ENCODE peak calls at places on chromosomes 7 and 10, in six cellular contexts. One of them, this sample, is unnamed.

GRCh38 chr10:69479737-69480412 is 28.6 kb downstream of the TSPAN15 start:
- DNase-seq in PC-9: no peak
- DNase-seq in activated T-cell treated with anti-CD3 and anti-CD28 coated beads, Interleukin-2, amount 50 U/mL, for 72 hours: no peak
- DNase-seq in stomach: no peak
- DNase-seq in kidney: peak; percentile 41
- DNase-seq in endothelial cell of umbilical vein: peak; percentile 16
- DNase-seq in this sample: no peak

GRCh38 chr7:47551550-47552121 is 30.3 kb downstream of the TNS3 start:
- DNase-seq in PC-9: no peak
- DNase-seq in activated T-cell treated with anti-CD3 and anti-CD28 coated beads, Interleukin-2, amount 50 U/mL, for 72 hours: no peak
- DNase-seq in stomach: no peak
- DNase-seq in kidney: no peak
- DNase-seq in endothelial cell of umbilical vein: no peak
- DNase-seq in this sample: peak; percentile 52

GRCh38 chr10:44978570-44979280 is at the start of gene DEPP1:
- DNase-seq in PC-9: peak; percentile 96
- DNase-seq in activated T-cell treated with anti-CD3 and anti-CD28 coated beads, Interleukin-2, amount 50 U/mL, for 72 hours: no peak
- DNase-seq in stomach: peak; percentile 97
- DNase-seq in kidney: peak; percentile 97
- DNase-seq in endothelial cell of umbilical vein: peak; percentile 99
- DNase-seq in this sample: peak; percentile 93

GRCh38 chr7:80286611-80287010 is 152.0 kb downstream of the GNAI1 start:
- DNase-seq in PC-9: no peak
- DNase-seq in activated T-cell treated with anti-CD3 and anti-CD28 coated beads, Interleukin-2, amount 50 U/mL, for 72 hours: no peak
- DNase-seq in stomach: no peak
- DNase-seq in kidney: no peak
- DNase-seq in endothelial cell of umbilical vein: no peak
- DNase-seq in this sample: no peak

GRCh38 chr7:128829391-128830166 is 627 bp upstream of the FLNC start:
- DNase-seq in PC-9: no peak
- DNase-seq in activated T-cell treated with anti-CD3 and anti-CD28 coated beads, Interleukin-2, amount 50 U/mL, for 72 hours: no peak
- DNase-seq in stomach: peak; percentile 48
- DNase-seq in kidney: no peak
- DNase-seq in endothelial cell of umbilical vein: peak; percentile 65
- DNase-seq in this sample: no peak

GRCh38 chr10:120979435-120980315 is 128.5 kb downstream of the WDR11 start:
- DNase-seq in PC-9: no peak
- DNase-seq in activated T-cell treated with anti-CD3 and anti-CD28 coated beads, Interleukin-2, amount 50 U/mL, for 72 hours: peak; percentile 19
- DNase-seq in stomach: peak; percentile 78
- DNase-seq in kidney: peak; percentile 84
- DNase-seq in endothelial cell of umbilical vein: peak; percentile 11
- DNase-seq in this sample: peak; percentile 23

GRCh38 chr7:38428040-38428439 is 154.6 kb upstream of the TARP start:
- DNase-seq in PC-9: no peak
- DNase-seq in activated T-cell treated with anti-CD3 and anti-CD28 coated beads, Interleukin-2, amount 50 U/mL, for 72 hours: no peak
- DNase-seq in stomach: no peak
- DNase-seq in kidney: no peak
- DNase-seq in endothelial cell of umbilical vein: no peak
- DNase-seq in this sample: peak; percentile 24

GRCh38 chr10:110456523-110457091 is 41.1 kb upstream of the DUSP5 start:
- DNase-seq in PC-9: peak; percentile 98
- DNase-seq in activated T-cell treated with anti-CD3 and anti-CD28 coated beads, Interleukin-2, amount 50 U/mL, for 72 hours: no peak
- DNase-seq in stomach: no peak
- DNase-seq in kidney: no peak
- DNase-seq in endothelial cell of umbilical vein: no peak
- DNase-seq in this sample: peak; percentile 49

GRCh38 chr7:142461437-142461836 is 203.6 kb upstream of the PRSS58 start:
- DNase-seq in PC-9: no peak
- DNase-seq in activated T-cell treated with anti-CD3 and anti-CD28 coated beads, Interleukin-2, amount 50 U/mL, for 72 hours: no peak
- DNase-seq in stomach: no peak
- DNase-seq in kidney: no peak
- DNase-seq in endothelial cell of umbilical vein: no peak
- DNase-seq in this sample: no peak

GRCh38 chr10:63829020-63829419 is 307.8 kb downstream of the REEP3 start:
- DNase-seq in PC-9: no peak
- DNase-seq in activated T-cell treated with anti-CD3 and anti-CD28 coated beads, Interleukin-2, amount 50 U/mL, for 72 hours: no peak
- DNase-seq in stomach: no peak
- DNase-seq in kidney: no peak
- DNase-seq in endothelial cell of umbilical vein: no peak
- DNase-seq in this sample: no peak

GRCh38 chr10:98331888-98332287 is 63.9 kb upstream of the LOXL4 start:
- DNase-seq in PC-9: no peak
- DNase-seq in activated T-cell treated with anti-CD3 and anti-CD28 coated beads, Interleukin-2, amount 50 U/mL, for 72 hours: peak; percentile 7
- DNase-seq in stomach: no peak
- DNase-seq in kidney: peak; percentile 35
- DNase-seq in endothelial cell of umbilical vein: no peak
- DNase-seq in this sample: no peak

GRCh38 chr7:158809596-158809995 is 19.7 kb downstream of the ESYT2 start:
- DNase-seq in PC-9: no peak
- DNase-seq in activated T-cell treated with anti-CD3 and anti-CD28 coated beads, Interleukin-2, amount 50 U/mL, for 72 hours: no peak
- DNase-seq in stomach: no peak
- DNase-seq in kidney: no peak
- DNase-seq in endothelial cell of umbilical vein: no peak
- DNase-seq in this sample: no peak

GRCh38 chr7:50618281-50618680 is 53.1 kb upstream of the DDC start:
- DNase-seq in PC-9: peak; percentile 59
- DNase-seq in activated T-cell treated with anti-CD3 and anti-CD28 coated beads, Interleukin-2, amount 50 U/mL, for 72 hours: no peak
- DNase-seq in stomach: no peak
- DNase-seq in kidney: no peak
- DNase-seq in endothelial cell of umbilical vein: no peak
- DNase-seq in this sample: no peak